ENCODE peak calls at places on chromosome 4, in ten cellular contexts. A, B, D, X, O, C, E, F, S and Z are unnamed samples.

GRCh38 chr4:76589872-76590846 is 155.1 kb downstream of the SHROOM3 start:
- DNase-seq in X (no peak), E (peak; percentile 92), A (peak; percentile 99), S (no peak), C (no peak), O (peak; percentile 70), F (peak; percentile 96), D (peak; percentile 83), B (no peak), Z (peak; percentile 69)

GRCh38 chr4:38119663-38120374 is 159.6 kb downstream of the PTTG2 start:
- DNase-seq in X (no peak), F (peak; percentile 56), C (no peak), S (no peak), E (no peak), B (no peak), A (peak; percentile 31), O (peak; percentile 69), D (peak; percentile 84), Z (peak; percentile 89)

GRCh38 chr4:2299794-2300193 is 37.9 kb upstream of the MXD4 start:
- DNase-seq in D (no peak), B (no peak), E (no peak), S (no peak), A (no peak), O (no peak), C (no peak), F (no peak), X (no peak), Z (no peak)

GRCh38 chr4:152424980-152425379 is 110.9 kb downstream of the FBXW7 start:
- DNase-seq in E (no peak), C (no peak), S (no peak), B (no peak), A (no peak), F (no peak), X (no peak), O (no peak), D (no peak), Z (no peak)

GRCh38 chr4:85756938-85757337 is 282.0 kb downstream of the ARHGAP24 start:
- DNase-seq in O (no peak), E (peak; percentile 31), X (no peak), A (peak; percentile 64), D (peak; percentile 63), F (peak; percentile 7), S (no peak), C (no peak), B (no peak), Z (no peak)

GRCh38 chr4:181150173-181150572 is 1093.0 kb upstream of the TENM3 start:
- DNase-seq in D (no peak), X (no peak), E (no peak), O (no peak), F (no peak), B (no peak), C (no peak), A (no peak), S (no peak), Z (no peak)

GRCh38 chr4:12636191-12636590 is 847.9 kb downstream of the RAB28 start:
- DNase-seq in E (no peak), O (no peak), B (no peak), S (no peak), X (no peak), D (no peak), F (peak; percentile 43), C (no peak), A (no peak), Z (no peak)

GRCh38 chr4:76199664-76200211 is 13.9 kb downstream of the SCARB2 start:
- DNase-seq in C (no peak), A (peak; percentile 21), O (no peak), S (no peak), E (no peak), B (no peak), X (no peak), D (peak; percentile 26), F (no peak), Z (no peak)

GRCh38 chr4:77963005-77963404 is 94.1 kb upstream of the FRAS1 start:
- DNase-seq in E (no peak), S (no peak), O (no peak), X (no peak), B (no peak), F (no peak), C (no peak), D (no peak), A (no peak), Z (no peak)

GRCh38 chr4:77960367-77960766 is 96.8 kb upstream of the FRAS1 start:
- DNase-seq in X (no peak), D (no peak), O (no peak), C (no peak), A (peak; percentile 4), S (no peak), E (no peak), B (no peak), F (no peak), Z (no peak)

GRCh38 chr4:77958897-77959296 is 96.3 kb downstream of the MRPL1 start:
- DNase-seq in S (no peak), F (no peak), B (no peak), X (no peak), C (no peak), D (no peak), A (no peak), E (no peak), O (no peak), Z (no peak)

GRCh38 chr4:77956917-77957316 is 94.3 kb downstream of the MRPL1 start:
- DNase-seq in B (no peak), E (no peak), S (no peak), F (no peak), C (no peak), O (no peak), A (no peak), D (no peak), X (no peak), Z (no peak)

DNA sequence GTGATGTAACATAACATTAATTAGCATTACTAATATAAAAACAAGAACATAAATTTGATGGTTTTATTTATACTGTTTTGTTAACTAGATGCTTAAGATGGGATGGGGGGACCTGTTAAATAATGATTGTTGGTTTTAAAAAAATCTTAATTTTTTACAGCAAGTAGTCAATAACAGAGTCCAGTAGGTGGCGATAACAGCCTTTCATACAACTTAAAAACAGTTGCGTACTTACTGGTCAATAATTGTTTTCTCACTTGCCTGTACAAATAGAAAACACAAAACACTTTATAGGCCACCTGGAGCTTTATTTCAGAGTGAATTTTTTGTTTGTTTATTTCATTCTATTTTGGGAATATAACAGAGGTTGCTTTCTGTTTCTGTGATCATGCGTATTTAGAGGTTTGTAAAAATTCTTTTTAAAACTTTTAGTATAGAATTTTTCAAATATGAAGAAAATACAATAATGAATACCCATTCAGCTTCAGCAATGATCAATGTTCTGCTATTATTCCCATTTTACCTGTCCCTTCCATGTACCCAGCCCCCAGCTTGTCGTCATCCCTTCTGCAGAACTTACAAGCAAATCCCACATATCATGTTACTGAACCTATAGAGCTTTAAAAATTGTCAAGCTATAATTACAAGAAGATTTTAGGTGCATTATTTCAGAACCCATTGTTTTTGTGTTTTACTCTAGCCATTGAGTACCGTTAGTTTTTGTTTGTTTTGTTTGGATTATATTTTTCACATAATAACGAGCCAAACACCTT is 97.1 kb downstream of the MRPL1 start:
- DNase-seq in F (peak; percentile 21), A (peak; percentile 70), C (no peak), B (no peak), S (no peak), E (peak; percentile 78), D (peak; percentile 75), X (no peak), O (no peak), Z (peak; percentile 15)
- H3K4me3 ChIP-seq in F (no peak overlapping the region), A (no peak overlapping the region), C (no peak overlapping the region), B (no peak overlapping the region), S (no peak overlapping the region), E (no peak overlapping the region), D (no peak overlapping the region), X (no peak overlapping the region), O (peak overlapping the region; percentile 28), Z (no peak overlapping the region)

GRCh38 chr4:174255374-174255773 is 28.1 kb downstream of the FBXO8 start:
- DNase-seq in A (no peak), D (no peak), S (no peak), C (no peak), X (no peak), B (no peak), F (no peak), O (no peak), E (no peak), Z (no peak)

GRCh38 chr4:174252412-174252811 is 31.1 kb downstream of the FBXO8 start:
- DNase-seq in E (no peak), C (no peak), S (no peak), B (no peak), A (no peak), X (no peak), D (no peak), O (no peak), F (no peak), Z (no peak)

GRCh38 chr4:174254613-174255012 is 28.9 kb downstream of the FBXO8 start:
- DNase-seq in E (no peak), X (no peak), O (no peak), D (no peak), C (no peak), S (no peak), B (no peak), F (no peak), A (peak; percentile 12), Z (no peak)

GRCh38 chr4:174256277-174256713 is 27.2 kb downstream of the FBXO8 start:
- DNase-seq in E (no peak), X (no peak), F (peak; percentile 5), S (no peak), A (no peak), O (no peak), C (no peak), B (no peak), D (peak; percentile 80), Z (no peak)

DNA sequence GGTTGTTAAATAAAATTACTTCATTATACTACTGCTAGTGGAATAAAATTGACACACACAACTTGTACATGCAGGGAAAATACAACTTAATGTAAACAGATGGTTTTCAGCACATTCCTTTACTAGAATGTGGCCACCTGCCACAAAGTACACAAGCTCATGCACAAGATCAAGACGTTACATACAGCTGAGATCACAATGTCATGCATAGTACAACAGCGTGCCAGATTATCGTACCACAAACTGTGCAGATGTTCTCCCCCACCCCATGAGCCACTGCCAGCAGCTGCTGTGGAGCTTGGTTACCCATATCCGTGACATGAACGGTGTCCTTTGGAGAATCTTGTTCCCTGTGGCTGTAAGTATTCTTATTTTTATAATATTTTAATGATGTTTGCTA is 27.7 kb downstream of the FBXO8 start:
- DNase-seq in S (no peak), A (no peak), X (no peak), B (no peak), C (no peak), O (no peak), E (no peak), D (peak; percentile 92), F (peak; percentile 8), Z (peak; percentile 81)
- H3K4me3 ChIP-seq in S (no peak overlapping the region), A (no peak overlapping the region), X (no peak overlapping the region), B (no peak overlapping the region), C (no peak overlapping the region), O (no peak overlapping the region), E (no peak overlapping the region), D (no peak overlapping the region), F (no peak overlapping the region), Z (no peak overlapping the region)

GRCh38 chr4:110637408-110638131 is 14.7 kb upstream of the PITX2 start:
- DNase-seq in S (no peak), O (no peak), B (no peak), E (no peak), F (no peak), A (peak; percentile 87), D (no peak), C (no peak), X (no peak), Z (no peak)
- H3K4me3 ChIP-seq in S (no peak overlapping the region), O (peak overlapping the region; percentile 5), B (no peak overlapping the region), E (peak overlapping the region; percentile 17), F (peak overlapping the region; percentile 61), A (peak overlapping the region; percentile 50), D (peak overlapping the region; percentile 24), C (peak overlapping the region; percentile 63), X (peak overlapping the region; percentile 45), Z (peak overlapping the region; percentile 61)

GRCh38 chr4:69060651-69061308 is 35.5 kb upstream of the UGT2B7 start:
- DNase-seq in C (no peak), F (no peak), B (no peak), D (no peak), X (no peak), A (peak; percentile 30), E (no peak), O (no peak), S (no peak), Z (no peak)

GRCh38 chr4:69054578-69055200 is 41.6 kb upstream of the UGT2B7 start:
- DNase-seq in D (peak; percentile 63), S (no peak), F (peak; percentile 52), E (no peak), X (no peak), C (no peak), O (no peak), A (no peak), B (no peak), Z (peak; percentile 62)

GRCh38 chr4:69057620-69058409 is 38.5 kb upstream of the UGT2B7 start:
- DNase-seq in D (peak; percentile 12), X (no peak), O (no peak), E (peak; percentile 5), A (peak; percentile 67), S (no peak), B (no peak), F (no peak), C (no peak), Z (peak; percentile 21)

GRCh38 chr4:69056921-69057562 is 39.2 kb upstream of the UGT2B7 start:
- DNase-seq in F (no peak), E (no peak), O (no peak), A (no peak), S (no peak), C (no peak), D (no peak), X (no peak), B (no peak), Z (no peak)

GRCh38 chr4:69058410-69059059 is 37.7 kb upstream of the UGT2B7 start:
- DNase-seq in F (no peak), D (no peak), X (no peak), E (no peak), A (no peak), C (no peak), B (no peak), S (no peak), O (no peak), Z (no peak)
- H3K4me3 ChIP-seq in F (no peak overlapping the region), D (no peak overlapping the region), X (no peak overlapping the region), E (no peak overlapping the region), A (no peak overlapping the region), C (no peak overlapping the region), B (no peak overlapping the region), S (no peak overlapping the region), O (no peak overlapping the region), Z (no peak overlapping the region)